ENCODE peak calls at places on chromosome 12, in six cellular contexts. One of them, this sample, is unnamed.

GRCh38 chr12:12901158-12901791 is 9.9 kb downstream of the GPRC5A start:
- DNase-seq in neural progenitor cell: peak
- DNase-seq in activated CD4-positive, CD25-positive, alpha-beta regulatory T cell: no peak
- DNase-seq in stimulated activated CD4-positive, alpha-beta T cell treated with anti-CD3 and anti-CD28 coated beads, Interleukin-12 subunit alpha, Interleukin-12 subunit beta, amount 100 ng/mL, for 4 hours: no peak
- DNase-seq in stimulated activated CD8-positive, alpha-beta memory T cell treated with anti-CD3 and anti-CD28 coated beads, Interleukin-15, amount 100 ng/mL, for 1 hour: no peak
- DNase-seq in stimulated activated naive CD8-positive, alpha-beta T cell treated with anti-CD3 and anti-CD28 coated beads, Interleukin-15, Interleukin-2, amounts not matched to agents 100 U/mL and 50 U/mL, for 24 hours: no peak
- DNase-seq in this sample: peak

GRCh38 chr12:114673169-114673833 is 10.7 kb downstream of the TBX3 start:
- DNase-seq in neural progenitor cell: peak
- DNase-seq in activated CD4-positive, CD25-positive, alpha-beta regulatory T cell: no peak
- DNase-seq in stimulated activated CD4-positive, alpha-beta T cell treated with anti-CD3 and anti-CD28 coated beads, Interleukin-12 subunit alpha, Interleukin-12 subunit beta, amount 100 ng/mL, for 4 hours: no peak
- DNase-seq in stimulated activated CD8-positive, alpha-beta memory T cell treated with anti-CD3 and anti-CD28 coated beads, Interleukin-15, amount 100 ng/mL, for 1 hour: no peak
- DNase-seq in stimulated activated naive CD8-positive, alpha-beta T cell treated with anti-CD3 and anti-CD28 coated beads, Interleukin-15, Interleukin-2, amounts not matched to agents 100 U/mL and 50 U/mL, for 24 hours: no peak
- DNase-seq in this sample: no peak

GRCh38 chr12:83408168-83408567 is 721.5 kb downstream of the TMTC2 start:
- DNase-seq in neural progenitor cell: no peak
- DNase-seq in activated CD4-positive, CD25-positive, alpha-beta regulatory T cell: no peak
- DNase-seq in stimulated activated CD4-positive, alpha-beta T cell treated with anti-CD3 and anti-CD28 coated beads, Interleukin-12 subunit alpha, Interleukin-12 subunit beta, amount 100 ng/mL, for 4 hours: no peak
- DNase-seq in stimulated activated CD8-positive, alpha-beta memory T cell treated with anti-CD3 and anti-CD28 coated beads, Interleukin-15, amount 100 ng/mL, for 1 hour: no peak
- DNase-seq in stimulated activated naive CD8-positive, alpha-beta T cell treated with anti-CD3 and anti-CD28 coated beads, Interleukin-15, Interleukin-2, amounts not matched to agents 100 U/mL and 50 U/mL, for 24 hours: no peak
- DNase-seq in this sample: no peak

GRCh38 chr12:19298837-19299605 is 140.3 kb upstream of the AEBP2 start:
- DNase-seq in neural progenitor cell: no peak
- DNase-seq in activated CD4-positive, CD25-positive, alpha-beta regulatory T cell: no peak
- DNase-seq in stimulated activated CD4-positive, alpha-beta T cell treated with anti-CD3 and anti-CD28 coated beads, Interleukin-12 subunit alpha, Interleukin-12 subunit beta, amount 100 ng/mL, for 4 hours: no peak
- DNase-seq in stimulated activated CD8-positive, alpha-beta memory T cell treated with anti-CD3 and anti-CD28 coated beads, Interleukin-15, amount 100 ng/mL, for 1 hour: no peak
- DNase-seq in stimulated activated naive CD8-positive, alpha-beta T cell treated with anti-CD3 and anti-CD28 coated beads, Interleukin-15, Interleukin-2, amounts not matched to agents 100 U/mL and 50 U/mL, for 24 hours: no peak
- DNase-seq in this sample: no peak

GRCh38 chr12:105166736-105167135 is 59.2 kb downstream of the WASHC4 start:
- DNase-seq in neural progenitor cell: no peak
- DNase-seq in activated CD4-positive, CD25-positive, alpha-beta regulatory T cell: no peak
- DNase-seq in stimulated activated CD4-positive, alpha-beta T cell treated with anti-CD3 and anti-CD28 coated beads, Interleukin-12 subunit alpha, Interleukin-12 subunit beta, amount 100 ng/mL, for 4 hours: no peak
- DNase-seq in stimulated activated CD8-positive, alpha-beta memory T cell treated with anti-CD3 and anti-CD28 coated beads, Interleukin-15, amount 100 ng/mL, for 1 hour: no peak
- DNase-seq in stimulated activated naive CD8-positive, alpha-beta T cell treated with anti-CD3 and anti-CD28 coated beads, Interleukin-15, Interleukin-2, amounts not matched to agents 100 U/mL and 50 U/mL, for 24 hours: no peak
- DNase-seq in this sample: no peak

GRCh38 chr12:119841433-119842210 is 35.5 kb downstream of the CIT start:
- DNase-seq in neural progenitor cell: no peak
- DNase-seq in activated CD4-positive, CD25-positive, alpha-beta regulatory T cell: no peak
- DNase-seq in stimulated activated CD4-positive, alpha-beta T cell treated with anti-CD3 and anti-CD28 coated beads, Interleukin-12 subunit alpha, Interleukin-12 subunit beta, amount 100 ng/mL, for 4 hours: no peak
- DNase-seq in stimulated activated CD8-positive, alpha-beta memory T cell treated with anti-CD3 and anti-CD28 coated beads, Interleukin-15, amount 100 ng/mL, for 1 hour: no peak
- DNase-seq in stimulated activated naive CD8-positive, alpha-beta T cell treated with anti-CD3 and anti-CD28 coated beads, Interleukin-15, Interleukin-2, amounts not matched to agents 100 U/mL and 50 U/mL, for 24 hours: no peak
- DNase-seq in this sample: no peak

GRCh38 chr12:6180300-6181051 is 19.7 kb upstream of the CD9 start:
- DNase-seq in neural progenitor cell: no peak
- DNase-seq in activated CD4-positive, CD25-positive, alpha-beta regulatory T cell: no peak
- DNase-seq in stimulated activated CD4-positive, alpha-beta T cell treated with anti-CD3 and anti-CD28 coated beads, Interleukin-12 subunit alpha, Interleukin-12 subunit beta, amount 100 ng/mL, for 4 hours: no peak
- DNase-seq in stimulated activated CD8-positive, alpha-beta memory T cell treated with anti-CD3 and anti-CD28 coated beads, Interleukin-15, amount 100 ng/mL, for 1 hour: no peak
- DNase-seq in stimulated activated naive CD8-positive, alpha-beta T cell treated with anti-CD3 and anti-CD28 coated beads, Interleukin-15, Interleukin-2, amounts not matched to agents 100 U/mL and 50 U/mL, for 24 hours: no peak
- DNase-seq in this sample: peak

GRCh38 chr12:62434504-62435336 is 31.9 kb upstream of the MON2 start:
- DNase-seq in neural progenitor cell: no peak
- DNase-seq in activated CD4-positive, CD25-positive, alpha-beta regulatory T cell: no peak
- DNase-seq in stimulated activated CD4-positive, alpha-beta T cell treated with anti-CD3 and anti-CD28 coated beads, Interleukin-12 subunit alpha, Interleukin-12 subunit beta, amount 100 ng/mL, for 4 hours: no peak
- DNase-seq in stimulated activated CD8-positive, alpha-beta memory T cell treated with anti-CD3 and anti-CD28 coated beads, Interleukin-15, amount 100 ng/mL, for 1 hour: no peak
- DNase-seq in stimulated activated naive CD8-positive, alpha-beta T cell treated with anti-CD3 and anti-CD28 coated beads, Interleukin-15, Interleukin-2, amounts not matched to agents 100 U/mL and 50 U/mL, for 24 hours: no peak
- DNase-seq in this sample: no peak

GRCh38 chr12:24821691-24822090 is 127.2 kb downstream of the BCAT1 start:
- DNase-seq in neural progenitor cell: no peak
- DNase-seq in activated CD4-positive, CD25-positive, alpha-beta regulatory T cell: no peak
- DNase-seq in stimulated activated CD4-positive, alpha-beta T cell treated with anti-CD3 and anti-CD28 coated beads, Interleukin-12 subunit alpha, Interleukin-12 subunit beta, amount 100 ng/mL, for 4 hours: no peak
- DNase-seq in stimulated activated CD8-positive, alpha-beta memory T cell treated with anti-CD3 and anti-CD28 coated beads, Interleukin-15, amount 100 ng/mL, for 1 hour: no peak
- DNase-seq in stimulated activated naive CD8-positive, alpha-beta T cell treated with anti-CD3 and anti-CD28 coated beads, Interleukin-15, Interleukin-2, amounts not matched to agents 100 U/mL and 50 U/mL, for 24 hours: no peak
- DNase-seq in this sample: no peak

GRCh38 chr12:102769323-102769916 is 147.6 kb downstream of the PAH start:
- DNase-seq in neural progenitor cell: peak
- DNase-seq in activated CD4-positive, CD25-positive, alpha-beta regulatory T cell: no peak
- DNase-seq in stimulated activated CD4-positive, alpha-beta T cell treated with anti-CD3 and anti-CD28 coated beads, Interleukin-12 subunit alpha, Interleukin-12 subunit beta, amount 100 ng/mL, for 4 hours: no peak
- DNase-seq in stimulated activated CD8-positive, alpha-beta memory T cell treated with anti-CD3 and anti-CD28 coated beads, Interleukin-15, amount 100 ng/mL, for 1 hour: no peak
- DNase-seq in stimulated activated naive CD8-positive, alpha-beta T cell treated with anti-CD3 and anti-CD28 coated beads, Interleukin-15, Interleukin-2, amounts not matched to agents 100 U/mL and 50 U/mL, for 24 hours: peak
- DNase-seq in this sample: peak

GRCh38 chr12:989751-990278 is 1.2 kb upstream of the ERC1 start:
- DNase-seq in neural progenitor cell: peak
- DNase-seq in activated CD4-positive, CD25-positive, alpha-beta regulatory T cell: no peak
- DNase-seq in stimulated activated CD4-positive, alpha-beta T cell treated with anti-CD3 and anti-CD28 coated beads, Interleukin-12 subunit alpha, Interleukin-12 subunit beta, amount 100 ng/mL, for 4 hours: no peak
- DNase-seq in stimulated activated CD8-positive, alpha-beta memory T cell treated with anti-CD3 and anti-CD28 coated beads, Interleukin-15, amount 100 ng/mL, for 1 hour: no peak
- DNase-seq in stimulated activated naive CD8-positive, alpha-beta T cell treated with anti-CD3 and anti-CD28 coated beads, Interleukin-15, Interleukin-2, amounts not matched to agents 100 U/mL and 50 U/mL, for 24 hours: no peak
- DNase-seq in this sample: peak

GRCh38 chr12:91490667-91491309 is 308.2 kb upstream of the DCN start:
- DNase-seq in neural progenitor cell: no peak
- DNase-seq in activated CD4-positive, CD25-positive, alpha-beta regulatory T cell: no peak
- DNase-seq in stimulated activated CD4-positive, alpha-beta T cell treated with anti-CD3 and anti-CD28 coated beads, Interleukin-12 subunit alpha, Interleukin-12 subunit beta, amount 100 ng/mL, for 4 hours: no peak
- DNase-seq in stimulated activated CD8-positive, alpha-beta memory T cell treated with anti-CD3 and anti-CD28 coated beads, Interleukin-15, amount 100 ng/mL, for 1 hour: no peak
- DNase-seq in stimulated activated naive CD8-positive, alpha-beta T cell treated with anti-CD3 and anti-CD28 coated beads, Interleukin-15, Interleukin-2, amounts not matched to agents 100 U/mL and 50 U/mL, for 24 hours: no peak
- DNase-seq in this sample: no peak

GRCh38 chr12:28189774-28190320 is 409 bp upstream of the CCDC91 start:
- DNase-seq in neural progenitor cell: no peak
- DNase-seq in activated CD4-positive, CD25-positive, alpha-beta regulatory T cell: no peak
- DNase-seq in stimulated activated CD4-positive, alpha-beta T cell treated with anti-CD3 and anti-CD28 coated beads, Interleukin-12 subunit alpha, Interleukin-12 subunit beta, amount 100 ng/mL, for 4 hours: no peak
- DNase-seq in stimulated activated CD8-positive, alpha-beta memory T cell treated with anti-CD3 and anti-CD28 coated beads, Interleukin-15, amount 100 ng/mL, for 1 hour: no peak
- DNase-seq in stimulated activated naive CD8-positive, alpha-beta T cell treated with anti-CD3 and anti-CD28 coated beads, Interleukin-15, Interleukin-2, amounts not matched to agents 100 U/mL and 50 U/mL, for 24 hours: peak
- DNase-seq in this sample: no peak

GRCh38 chr12:42468341-42468821 is 121.2 kb downstream of the PRICKLE1 start:
- DNase-seq in neural progenitor cell: no peak
- DNase-seq in activated CD4-positive, CD25-positive, alpha-beta regulatory T cell: no peak
- DNase-seq in stimulated activated CD4-positive, alpha-beta T cell treated with anti-CD3 and anti-CD28 coated beads, Interleukin-12 subunit alpha, Interleukin-12 subunit beta, amount 100 ng/mL, for 4 hours: no peak
- DNase-seq in stimulated activated CD8-positive, alpha-beta memory T cell treated with anti-CD3 and anti-CD28 coated beads, Interleukin-15, amount 100 ng/mL, for 1 hour: no peak
- DNase-seq in stimulated activated naive CD8-positive, alpha-beta T cell treated with anti-CD3 and anti-CD28 coated beads, Interleukin-15, Interleukin-2, amounts not matched to agents 100 U/mL and 50 U/mL, for 24 hours: peak
- DNase-seq in this sample: no peak

GRCh38 chr12:106999444-106999843 is 12.5 kb upstream of the MTERF2 start:
- DNase-seq in neural progenitor cell: no peak
- DNase-seq in activated CD4-positive, CD25-positive, alpha-beta regulatory T cell: no peak
- DNase-seq in stimulated activated CD4-positive, alpha-beta T cell treated with anti-CD3 and anti-CD28 coated beads, Interleukin-12 subunit alpha, Interleukin-12 subunit beta, amount 100 ng/mL, for 4 hours: no peak
- DNase-seq in stimulated activated CD8-positive, alpha-beta memory T cell treated with anti-CD3 and anti-CD28 coated beads, Interleukin-15, amount 100 ng/mL, for 1 hour: no peak
- DNase-seq in stimulated activated naive CD8-positive, alpha-beta T cell treated with anti-CD3 and anti-CD28 coated beads, Interleukin-15, Interleukin-2, amounts not matched to agents 100 U/mL and 50 U/mL, for 24 hours: no peak
- DNase-seq in this sample: no peak

GRCh38 chr12:93145086-93145485 is 216.0 kb upstream of the EEA1 start:
- DNase-seq in neural progenitor cell: no peak
- DNase-seq in activated CD4-positive, CD25-positive, alpha-beta regulatory T cell: no peak
- DNase-seq in stimulated activated CD4-positive, alpha-beta T cell treated with anti-CD3 and anti-CD28 coated beads, Interleukin-12 subunit alpha, Interleukin-12 subunit beta, amount 100 ng/mL, for 4 hours: no peak
- DNase-seq in stimulated activated CD8-positive, alpha-beta memory T cell treated with anti-CD3 and anti-CD28 coated beads, Interleukin-15, amount 100 ng/mL, for 1 hour: no peak
- DNase-seq in stimulated activated naive CD8-positive, alpha-beta T cell treated with anti-CD3 and anti-CD28 coated beads, Interleukin-15, Interleukin-2, amounts not matched to agents 100 U/mL and 50 U/mL, for 24 hours: no peak
- DNase-seq in this sample: no peak

GRCh38 chr12:29317556-29318363 is 63.2 kb downstream of the ERGIC2 start:
- DNase-seq in neural progenitor cell: peak
- DNase-seq in activated CD4-positive, CD25-positive, alpha-beta regulatory T cell: no peak
- DNase-seq in stimulated activated CD4-positive, alpha-beta T cell treated with anti-CD3 and anti-CD28 coated beads, Interleukin-12 subunit alpha, Interleukin-12 subunit beta, amount 100 ng/mL, for 4 hours: peak
- DNase-seq in stimulated activated CD8-positive, alpha-beta memory T cell treated with anti-CD3 and anti-CD28 coated beads, Interleukin-15, amount 100 ng/mL, for 1 hour: no peak
- DNase-seq in stimulated activated naive CD8-positive, alpha-beta T cell treated with anti-CD3 and anti-CD28 coated beads, Interleukin-15, Interleukin-2, amounts not matched to agents 100 U/mL and 50 U/mL, for 24 hours: peak
- DNase-seq in this sample: peak

GRCh38 chr12:26631846-26632245 is 201.1 kb downstream of the ITPR2 start:
- DNase-seq in neural progenitor cell: no peak
- DNase-seq in activated CD4-positive, CD25-positive, alpha-beta regulatory T cell: no peak
- DNase-seq in stimulated activated CD4-positive, alpha-beta T cell treated with anti-CD3 and anti-CD28 coated beads, Interleukin-12 subunit alpha, Interleukin-12 subunit beta, amount 100 ng/mL, for 4 hours: no peak
- DNase-seq in stimulated activated CD8-positive, alpha-beta memory T cell treated with anti-CD3 and anti-CD28 coated beads, Interleukin-15, amount 100 ng/mL, for 1 hour: no peak
- DNase-seq in stimulated activated naive CD8-positive, alpha-beta T cell treated with anti-CD3 and anti-CD28 coated beads, Interleukin-15, Interleukin-2, amounts not matched to agents 100 U/mL and 50 U/mL, for 24 hours: no peak
- DNase-seq in this sample: no peak

GRCh38 chr12:124906606-124907261 is 7.7 kb downstream of the UBC start:
- DNase-seq in neural progenitor cell: peak
- DNase-seq in activated CD4-positive, CD25-positive, alpha-beta regulatory T cell: no peak
- DNase-seq in stimulated activated CD4-positive, alpha-beta T cell treated with anti-CD3 and anti-CD28 coated beads, Interleukin-12 subunit alpha, Interleukin-12 subunit beta, amount 100 ng/mL, for 4 hours: peak
- DNase-seq in stimulated activated CD8-positive, alpha-beta memory T cell treated with anti-CD3 and anti-CD28 coated beads, Interleukin-15, amount 100 ng/mL, for 1 hour: peak
- DNase-seq in stimulated activated naive CD8-positive, alpha-beta T cell treated with anti-CD3 and anti-CD28 coated beads, Interleukin-15, Interleukin-2, amounts not matched to agents 100 U/mL and 50 U/mL, for 24 hours: peak
- DNase-seq in this sample: peak

GRCh38 chr12:84694111-84694510 is 218.5 kb downstream of the SLC6A15 start:
- DNase-seq in neural progenitor cell: no peak
- DNase-seq in activated CD4-positive, CD25-positive, alpha-beta regulatory T cell: no peak
- DNase-seq in stimulated activated CD4-positive, alpha-beta T cell treated with anti-CD3 and anti-CD28 coated beads, Interleukin-12 subunit alpha, Interleukin-12 subunit beta, amount 100 ng/mL, for 4 hours: no peak
- DNase-seq in stimulated activated CD8-positive, alpha-beta memory T cell treated with anti-CD3 and anti-CD28 coated beads, Interleukin-15, amount 100 ng/mL, for 1 hour: no peak
- DNase-seq in stimulated activated naive CD8-positive, alpha-beta T cell treated with anti-CD3 and anti-CD28 coated beads, Interleukin-15, Interleukin-2, amounts not matched to agents 100 U/mL and 50 U/mL, for 24 hours: no peak
- DNase-seq in this sample: no peak